ENCODE peak calls at places on chromosome 21, in eight cellular contexts. One of them, this sample, is unnamed.

GRCh38 chr21:46498335-46499050 is 39.8 kb downstream of the DIP2A start:
- DNase-seq in glutamatergic neuron: no peak
- DNase-seq in brain microvascular endothelial cell: peak
- DNase-seq in GM03348: no peak
- DNase-seq in astrocyte: peak
- DNase-seq in cardiac muscle cell: no peak
- DNase-seq in non-pigmented ciliary epithelial cell: no peak
- DNase-seq in GM06990: no peak
- DNase-seq in this sample: no peak

GRCh38 chr21:36750579-36750959 is 51.7 kb downstream of the SIM2 start:
- DNase-seq in glutamatergic neuron: no peak
- DNase-seq in astrocyte: peak
- DNase-seq in GM06990: no peak
- DNase-seq in GM03348: no peak
- DNase-seq in brain microvascular endothelial cell: no peak
- DNase-seq in non-pigmented ciliary epithelial cell: no peak
- DNase-seq in cardiac muscle cell: no peak
- DNase-seq in this sample: no peak

GRCh38 chr21:42737969-42738590 is 84.7 kb downstream of the PDE9A start:
- DNase-seq in GM06990: peak
- DNase-seq in cardiac muscle cell: no peak
- DNase-seq in glutamatergic neuron: no peak
- DNase-seq in astrocyte: no peak
- DNase-seq in GM03348: no peak
- DNase-seq in non-pigmented ciliary epithelial cell: no peak
- DNase-seq in brain microvascular endothelial cell: no peak
- DNase-seq in this sample: peak

GRCh38 chr21:46035809-46036695 is 54.5 kb downstream of the COL6A1 start:
- DNase-seq in brain microvascular endothelial cell: peak
- DNase-seq in GM03348: peak
- DNase-seq in non-pigmented ciliary epithelial cell: no peak
- DNase-seq in glutamatergic neuron: no peak
- DNase-seq in cardiac muscle cell: no peak
- DNase-seq in astrocyte: peak
- DNase-seq in GM06990: no peak
- DNase-seq in this sample: no peak

GRCh38 chr21:34690041-34690792 is 21.4 kb downstream of the CLIC6 start:
- DNase-seq in GM06990: no peak
- DNase-seq in brain microvascular endothelial cell: no peak
- DNase-seq in GM03348: no peak
- DNase-seq in non-pigmented ciliary epithelial cell: no peak
- DNase-seq in astrocyte: no peak
- DNase-seq in glutamatergic neuron: no peak
- DNase-seq in cardiac muscle cell: no peak
- DNase-seq in this sample: no peak

GRCh38 chr21:33189237-33189636 is 40.5 kb upstream of the IFNAR2 start:
- DNase-seq in astrocyte: no peak
- DNase-seq in non-pigmented ciliary epithelial cell: no peak
- DNase-seq in brain microvascular endothelial cell: no peak
- DNase-seq in glutamatergic neuron: no peak
- DNase-seq in GM06990: no peak
- DNase-seq in GM03348: no peak
- DNase-seq in cardiac muscle cell: no peak
- DNase-seq in this sample: no peak

GRCh38 chr21:31360717-31361116 is 16.7 kb upstream of the TIAM1 start:
- DNase-seq in brain microvascular endothelial cell: no peak
- DNase-seq in non-pigmented ciliary epithelial cell: no peak
- DNase-seq in cardiac muscle cell: no peak
- DNase-seq in GM06990: no peak
- DNase-seq in glutamatergic neuron: no peak
- DNase-seq in GM03348: no peak
- DNase-seq in astrocyte: no peak
- DNase-seq in this sample: no peak

GRCh38 chr21:28805885-28806284 is 186.8 kb downstream of the LTN1 start:
- DNase-seq in astrocyte: peak
- DNase-seq in GM06990: no peak
- DNase-seq in non-pigmented ciliary epithelial cell: peak
- DNase-seq in GM03348: peak
- DNase-seq in glutamatergic neuron: no peak
- DNase-seq in brain microvascular endothelial cell: peak
- DNase-seq in cardiac muscle cell: no peak
- DNase-seq in this sample: no peak

GRCh38 chr21:45698493-45698947 is 55.0 kb downstream of the PCBP3 start:
- DNase-seq in glutamatergic neuron: no peak
- DNase-seq in astrocyte: peak
- DNase-seq in GM06990: no peak
- DNase-seq in brain microvascular endothelial cell: peak
- DNase-seq in non-pigmented ciliary epithelial cell: peak
- DNase-seq in GM03348: peak
- DNase-seq in cardiac muscle cell: no peak
- DNase-seq in this sample: no peak

GRCh38 chr21:36235058-36235582 is 78.5 kb downstream of the DOP1B start:
- DNase-seq in GM06990: no peak
- DNase-seq in GM03348: no peak
- DNase-seq in brain microvascular endothelial cell: no peak
- DNase-seq in non-pigmented ciliary epithelial cell: no peak
- DNase-seq in cardiac muscle cell: peak
- DNase-seq in astrocyte: no peak
- DNase-seq in glutamatergic neuron: no peak
- DNase-seq in this sample: peak

GRCh38 chr21:42343963-42344510 is 6.8 kb downstream of the TFF2 start:
- DNase-seq in glutamatergic neuron: no peak
- DNase-seq in non-pigmented ciliary epithelial cell: no peak
- DNase-seq in GM06990: no peak
- DNase-seq in cardiac muscle cell: no peak
- DNase-seq in brain microvascular endothelial cell: no peak
- DNase-seq in astrocyte: no peak
- DNase-seq in GM03348: no peak
- DNase-seq in this sample: no peak

GRCh38 chr21:45596704-45597318 is 46.7 kb upstream of the PCBP3 start:
- DNase-seq in GM06990: peak
- DNase-seq in non-pigmented ciliary epithelial cell: no peak
- DNase-seq in glutamatergic neuron: peak
- DNase-seq in GM03348: peak
- DNase-seq in cardiac muscle cell: peak
- DNase-seq in brain microvascular endothelial cell: peak
- DNase-seq in astrocyte: no peak
- DNase-seq in this sample: peak

GRCh38 chr21:45580576-45581321 is 38.5 kb upstream of the SLC19A1 start:
- DNase-seq in cardiac muscle cell: no peak
- DNase-seq in non-pigmented ciliary epithelial cell: no peak
- DNase-seq in brain microvascular endothelial cell: no peak
- DNase-seq in GM03348: no peak
- DNase-seq in glutamatergic neuron: no peak
- DNase-seq in astrocyte: no peak
- DNase-seq in GM06990: no peak
- DNase-seq in this sample: no peak

GRCh38 chr21:38839683-38840286 is 34.1 kb downstream of the ETS2 start:
- DNase-seq in astrocyte: peak
- DNase-seq in GM06990: no peak
- DNase-seq in glutamatergic neuron: no peak
- DNase-seq in GM03348: peak
- DNase-seq in cardiac muscle cell: no peak
- DNase-seq in brain microvascular endothelial cell: peak
- DNase-seq in non-pigmented ciliary epithelial cell: peak
- DNase-seq in this sample: peak

GRCh38 chr21:23111070-23111605 is 2112.9 kb downstream of the NCAM2 start:
- DNase-seq in GM03348: no peak
- DNase-seq in cardiac muscle cell: no peak
- DNase-seq in glutamatergic neuron: no peak
- DNase-seq in GM06990: no peak
- DNase-seq in brain microvascular endothelial cell: no peak
- DNase-seq in non-pigmented ciliary epithelial cell: no peak
- DNase-seq in astrocyte: no peak
- DNase-seq in this sample: no peak

GRCh38 chr21:36728371-36729111 is 29.6 kb downstream of the SIM2 start:
- DNase-seq in astrocyte: no peak
- DNase-seq in non-pigmented ciliary epithelial cell: no peak
- DNase-seq in GM03348: no peak
- DNase-seq in brain microvascular endothelial cell: no peak
- DNase-seq in glutamatergic neuron: no peak
- DNase-seq in GM06990: no peak
- DNase-seq in cardiac muscle cell: no peak
- DNase-seq in this sample: no peak